ENCODE peak calls at places on chromosome X, in four cellular contexts. V, E, W and A are unnamed samples. For H3K4me1, the result is how much of the 10 kb centered on the place peaks cover.

GRCh38 chrX:40853004-40853815 is 117.9 kb upstream of the MED14 start:
- DNase-seq in W (peak), E (no peak), V (no peak), A (no peak)

GRCh38 chrX:43882294-43882681 is at the start of gene MAOB:
- DNase-seq in V (peak), E (no peak), W (peak), A (no peak)

GRCh38 chrX:40773809-40774208 is 38.5 kb upstream of the MED14 start:
- DNase-seq in E (no peak), V (peak), W (no peak), A (no peak)

GRCh38 chrX:56733459-56734046 is 4.5 kb downstream of the NBDY start:
- DNase-seq in W (peak), E (peak), V (peak), A (peak)

GRCh38 chrX:121671649-121672048 is 624.2 kb downstream of the GLUD2 start:
- DNase-seq in W (no peak), E (peak), V (no peak), A (no peak)

GRCh38 chrX:41025926-41026325 is 59.3 kb upstream of the USP9X start:
- DNase-seq in V (no peak), W (peak), E (no peak), A (no peak)

GRCh38 chrX:47169726-47170515 is 23.7 kb upstream of the UBA1 start:
- DNase-seq in V (no peak), W (no peak), E (no peak), A (no peak)

GRCh38 chrX:130055103-130055502 is 55.2 kb downstream of the ELF4 start:
- DNase-seq in E (no peak), V (no peak), W (no peak), A (no peak)

GRCh38 chrX:40165861-40166260 is 68.1 kb upstream of the BCOR start:
- DNase-seq in E (no peak), W (no peak), V (no peak), A (no peak)

GRCh38 chrX:119871599-119872395 is at the start of the genes NDUFA1 and RNF113A:
- DNase-seq in E (peak), W (peak), V (peak), A (peak)

GRCh38 chrX:154022108-154022507 is 2.4 kb upstream of the IRAK1 start:
- DNase-seq in E (no peak), W (no peak), V (no peak), A (no peak)

GRCh38 chrX:115233497-115234219 is at the start of gene LRCH2:
- DNase-seq in E (no peak), V (no peak), W (peak), A (no peak)

GRCh38 chrX:15739886-15740285 is 1.8 kb downstream of the CA5B start:
- DNase-seq in E (no peak), V (peak), W (no peak), A (no peak)

GRCh38 chrX:105150557-105150956 is 69.9 kb downstream of the TEX13A start:
- DNase-seq in V (no peak), W (no peak), E (no peak), A (no peak)

GRCh38 chrX:30821116-30821515 is 67.9 kb downstream of the TAB3 start:
- DNase-seq in E (peak), V (no peak), W (peak), A (no peak)

DNA sequence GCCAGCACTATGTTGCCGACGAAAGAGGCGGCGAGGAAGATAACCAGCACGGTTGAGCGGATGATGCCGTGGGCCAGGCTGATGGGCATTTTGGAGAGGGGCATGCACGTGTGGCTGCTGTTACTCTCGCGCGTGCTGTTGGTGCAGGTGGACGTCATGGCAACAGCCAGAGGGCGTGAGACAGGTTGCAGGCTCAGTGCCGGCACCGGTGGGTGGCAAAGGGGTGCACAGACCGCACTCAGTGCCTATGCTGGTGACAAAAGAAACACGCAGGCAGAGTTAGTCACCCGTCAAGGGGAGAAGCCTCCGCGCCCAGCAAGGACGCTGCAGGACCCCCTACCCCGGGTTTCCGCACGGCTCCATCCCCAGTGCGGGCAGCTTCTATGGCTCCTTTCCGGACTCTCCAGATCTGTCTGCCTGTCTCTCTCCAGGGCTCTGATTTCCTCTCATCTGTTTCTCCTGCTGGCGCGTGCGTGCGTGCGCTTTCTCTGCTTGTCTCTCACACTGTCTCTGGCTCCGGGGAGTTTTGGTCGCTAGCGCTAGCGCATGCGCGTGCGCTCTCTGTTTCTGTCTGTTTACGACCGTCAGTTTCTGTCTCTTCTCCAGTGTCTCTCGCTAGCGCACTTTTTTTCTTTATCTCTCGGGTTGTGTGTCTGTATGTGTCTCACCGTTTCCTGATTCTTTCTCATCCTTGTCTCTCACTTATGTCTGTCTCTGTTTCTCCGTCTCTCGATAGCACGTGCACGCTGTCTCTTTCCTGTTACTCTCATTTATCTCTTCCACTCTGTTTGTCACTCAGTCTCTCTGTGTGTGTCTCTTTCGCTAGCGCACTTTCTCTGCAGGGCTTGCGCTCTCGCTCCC is 2.0 kb downstream of the GPR101 start:
- DNase-seq in W (peak), E (peak), V (peak), A (peak)
- TF ChIP-seq EZH2 in W (no peak), E (no peak), V (no peak), A (no peak)

GRCh38 chrX:103637604-103638338 is 9.0 kb downstream of the TCEAL1 start:
- DNase-seq in E (no peak), W (no peak), V (peak), A (no peak)
- H3K4me1 ChIP-seq in E (under half), W (under half), V (under half), A (under half)

GRCh38 chrX:17860811-17861495 is at the start of gene RAI2:
- DNase-seq in W (peak), E (no peak), V (no peak), A (no peak)

GRCh38 chrX:17854521-17854920 is 6.6 kb downstream of the RAI2 start:
- DNase-seq in E (no peak), V (no peak), W (no peak), A (no peak)

GRCh38 chrX:17860179-17860780 is 818 bp downstream of the RAI2 start:
- DNase-seq in E (no peak), W (peak), V (no peak), A (no peak)

GRCh38 chrX:17861496-17862011 is 456 bp upstream of the RAI2 start:
- DNase-seq in W (peak), V (no peak), E (no peak), A (no peak)

GRCh38 chrX:17859609-17860178 is 1.4 kb downstream of the RAI2 start:
- DNase-seq in E (no peak), W (peak), V (no peak), A (no peak)
- TF ChIP-seq EZH2 in E (no peak), W (peak), V (no peak), A (no peak)

DNA sequence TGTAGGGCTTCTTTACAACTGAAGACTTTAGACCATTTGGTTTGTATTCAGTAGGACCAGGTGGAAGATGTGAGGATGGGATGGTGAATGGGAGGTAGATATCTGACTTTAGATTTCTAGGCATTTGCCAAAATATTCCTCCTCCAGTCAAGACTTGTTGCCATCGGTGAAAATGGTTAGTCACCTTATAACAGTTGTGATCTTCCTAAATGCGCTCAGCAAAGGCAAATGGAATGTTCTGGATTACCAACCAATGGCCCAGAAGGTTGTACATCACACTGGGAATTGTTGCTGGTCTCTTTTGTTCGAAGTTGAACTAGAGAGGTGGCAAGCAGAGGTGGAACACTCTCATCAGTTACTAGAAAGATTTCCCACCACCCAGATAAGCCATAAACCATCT is 33.9 kb downstream of the TMSB4X start:
- DNase-seq in V (peak), E (no peak), W (no peak), A (no peak)
- H3K4me1 ChIP-seq in V (half or more), E (under half), W (under half), A (under half)

DNA sequence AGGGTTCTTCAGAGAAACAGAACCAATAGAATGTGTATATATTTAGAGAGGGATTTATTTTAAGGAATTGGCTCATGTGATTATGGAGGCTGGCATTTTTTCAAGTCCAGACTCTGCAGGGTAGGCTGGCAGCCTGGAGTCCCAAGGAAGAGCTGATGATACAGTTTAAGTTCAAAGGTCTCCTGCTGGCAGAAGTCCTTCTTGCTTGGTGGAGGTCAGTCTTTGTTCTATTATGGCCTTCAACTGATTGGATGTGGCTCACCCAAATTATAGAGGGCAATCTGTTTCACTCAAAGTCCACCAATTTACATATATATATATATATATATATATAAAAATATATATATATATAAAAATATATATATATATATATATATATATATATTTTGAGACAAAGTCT is 52.1 kb upstream of the HSD17B10 start:
- DNase-seq in W (no peak), E (no peak), V (no peak), A (no peak)
- TF ChIP-seq EZH2 in W (no peak), E (no peak), V (no peak), A (no peak)

GRCh38 chrX:54178100-54178940 is 4.7 kb downstream of the FAM120C start:
- DNase-seq in V (peak), E (no peak), W (no peak), A (no peak)
- H3K4me1 ChIP-seq in V (under half), E (under half), W (under half), A (under half)

GRCh38 chrX:51641421-51642021 is 22.8 kb upstream of the CENPVL3 start:
- DNase-seq in V (peak), W (peak), E (peak), A (peak)
- TF ChIP-seq EZH2 in V (no peak), W (no peak), E (no peak), A (no peak)

DNA sequence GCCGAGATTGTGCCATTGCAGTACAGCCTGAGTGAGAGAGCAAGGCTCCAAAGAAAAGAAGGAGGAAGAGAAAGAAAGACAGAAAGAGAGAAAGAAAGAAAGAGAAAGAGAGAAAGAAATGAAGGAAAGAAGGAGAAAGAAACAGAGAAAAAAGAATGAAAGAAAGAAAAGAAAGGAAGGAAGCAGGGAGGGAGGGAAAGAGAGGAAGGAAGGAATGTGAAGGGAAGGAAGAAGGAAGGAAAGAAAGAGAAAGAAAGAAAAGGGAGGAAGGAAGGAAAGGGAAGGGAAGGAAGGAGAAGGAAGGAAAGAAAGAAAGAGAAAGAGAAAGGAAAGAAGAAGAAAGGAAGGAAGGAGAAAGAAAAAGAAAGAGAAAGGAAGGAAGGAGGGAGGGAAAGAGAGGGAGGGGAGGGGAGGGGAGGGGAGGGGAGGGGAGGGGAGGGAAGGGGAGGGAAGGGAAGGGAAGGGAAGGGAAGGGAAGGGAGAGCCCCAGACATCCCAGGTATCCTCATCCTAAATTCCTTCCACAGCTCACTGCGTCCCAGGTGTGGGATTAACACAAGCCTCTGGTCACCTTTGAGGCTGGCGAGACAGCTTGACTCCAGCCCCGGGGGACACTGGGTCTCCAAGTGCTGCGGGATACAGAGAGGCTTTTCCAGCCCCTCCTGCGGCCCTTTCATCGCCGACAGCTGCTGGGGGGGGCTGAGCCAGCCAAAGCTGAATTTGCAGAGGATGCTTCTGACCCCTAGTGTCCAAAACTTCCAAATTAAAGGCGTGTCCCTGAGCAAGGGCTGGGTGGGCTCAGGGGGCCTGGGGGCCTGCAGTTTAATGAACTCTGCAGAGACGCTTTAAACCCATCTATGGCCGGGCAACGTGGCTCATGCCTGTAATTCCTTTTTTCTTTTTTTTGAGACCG is 24.2 kb upstream of the CSF2RA start:
- DNase-seq in V (no peak), E (peak), W (peak), A (no peak)
- H3K4me1 ChIP-seq in V (under half), E (under half), W (under half), A (under half)

GRCh38 chrX:25012433-25012735 is 3.4 kb downstream of the ARX start:
- DNase-seq in V (no peak), E (peak), W (peak), A (no peak)

GRCh38 chrX:25013593-25014365 is 2.0 kb downstream of the ARX start:
- DNase-seq in W (no peak), E (peak), V (no peak), A (no peak)

GRCh38 chrX:25010784-25011588 is 4.8 kb downstream of the ARX start:
- DNase-seq in V (no peak), E (no peak), W (no peak), A (no peak)

GRCh38 chrX:25012793-25013592 is 2.8 kb downstream of the ARX start:
- DNase-seq in W (no peak), V (no peak), E (no peak), A (no peak)

GRCh38 chrX:25011589-25012432 is 4.0 kb downstream of the ARX start:
- DNase-seq in V (no peak), E (no peak), W (no peak), A (no peak)
- TF ChIP-seq EZH2 in V (peak), E (no peak), W (peak), A (no peak)